ENCODE peak calls at places on chromosomes 2 and 18, in five cellular contexts. C is IMR-90, V is H1, Y is neuronal stem cell, T is trophoblast cell. R is an unnamed sample.

GRCh38 chr2:136291871-136292270 is 173.9 kb upstream of the CXCR4 start:
- DNase-seq in C (no peak), V (no peak), Y (no peak), T (no peak), R (no peak)

GRCh38 chr2:29479566-29479965 is 364.4 kb downstream of the CLIP4 start:
- DNase-seq in C (no peak), V (no peak), Y (no peak), T (no peak), R (no peak)

GRCh38 chr2:25252291-25253152 is 84.1 kb upstream of the POMC start:
- DNase-seq in C (peak), V (peak), Y (peak), T (peak), R (peak)

GRCh38 chr18:459801-460200 is 40.7 kb downstream of the COLEC12 start:
- DNase-seq in C (no peak), V (no peak), Y (no peak), T (no peak), R (no peak)

GRCh38 chr18:70499218-70499691 is 210.4 kb downstream of the SOCS6 start:
- DNase-seq in C (no peak), V (no peak), Y (no peak), T (peak), R (peak)

GRCh38 chr2:158321264-158321663 is 135.3 kb downstream of the CCDC148 start:
- DNase-seq in C (peak), V (no peak), Y (no peak), T (no peak), R (no peak)

GRCh38 chr2:53103661-53104060 is 663.9 kb upstream of the CHAC2 start:
- DNase-seq in C (no peak), V (no peak), Y (no peak), T (no peak), R (no peak)

GRCh38 chr2:73944714-73945113 is 18.0 kb downstream of the DGUOK start:
- DNase-seq in C (no peak), V (no peak), Y (no peak), T (peak), R (no peak)

GRCh38 chr2:73426161-73426560 is 40.5 kb downstream of the ALMS1 start:
- DNase-seq in C (no peak), V (no peak), Y (no peak), T (no peak), R (no peak)

GRCh38 chr2:211439011-211439410 is 882.6 kb downstream of the CPS1 start:
- DNase-seq in C (no peak), V (no peak), Y (no peak), T (no peak), R (no peak)

GRCh38 chr2:46134531-46135229 is 162.5 kb upstream of the EPAS1 start:
- DNase-seq in C (no peak), V (no peak), Y (no peak), T (peak), R (no peak)

GRCh38 chr2:137964066-137964858 is at the start of gene HNMT:
- DNase-seq in C (peak), V (no peak), Y (peak), T (peak), R (peak)

GRCh38 chr2:141710589-141711239 is 420.1 kb downstream of the LRP1B start:
- DNase-seq in C (no peak), V (no peak), Y (no peak), T (no peak), R (no peak)

GRCh38 chr2:37742286-37742685 is 70.8 kb upstream of the CDC42EP3 start:
- DNase-seq in C (peak), V (no peak), Y (no peak), T (no peak), R (no peak)

GRCh38 chr2:105325389-105325963 is 4.1 kb downstream of the TGFBRAP1 start:
- DNase-seq in C (peak), V (no peak), Y (no peak), T (peak), R (no peak)

GRCh38 chr2:17899871-17900270 is 21.4 kb downstream of the KCNS3 start:
- DNase-seq in C (no peak), V (no peak), Y (no peak), T (no peak), R (no peak)

GRCh38 chr18:12774982-12775381 is 72.1 kb downstream of the PSMG2 start:
- DNase-seq in C (no peak), V (no peak), Y (no peak), T (no peak), R (no peak)

GRCh38 chr2:218733615-218734021 is 23.0 kb downstream of the TTLL4 start:
- DNase-seq in C (peak), V (no peak), Y (no peak), T (peak), R (no peak)

GRCh38 chr2:172836386-172837200 is 100.9 kb downstream of the RAPGEF4 start:
- DNase-seq in C (peak), V (no peak), Y (no peak), T (peak), R (no peak)

GRCh38 chr2:238242731-238243495 is 3.1 kb upstream of the HES6 start:
- DNase-seq in C (no peak), V (no peak), Y (no peak), T (no peak), R (no peak)

GRCh38 chr2:221461911-221462310 is 110.2 kb downstream of the EPHA4 start:
- DNase-seq in C (peak), V (no peak), Y (no peak), T (peak), R (no peak)

GRCh38 chr18:57806891-57807280 is 3.8 kb upstream of the ATP8B1 start:
- DNase-seq in C (peak), V (no peak), Y (no peak), T (no peak), R (no peak)

GRCh38 chr2:29382486-29382885 is 267.3 kb downstream of the CLIP4 start:
- DNase-seq in C (no peak), V (no peak), Y (no peak), T (no peak), R (no peak)

GRCh38 chr2:233436691-233437438 is 82.6 kb downstream of the DGKD start:
- DNase-seq in C (no peak), V (no peak), Y (no peak), T (no peak), R (no peak)

GRCh38 chr2:99488999-99489757 is 639 bp downstream of the REV1 start:
- DNase-seq in C (peak), V (no peak), Y (no peak), T (peak), R (peak)

GRCh38 chr2:7452110-7452851 is 535.1 kb downstream of the RNF144A start:
- DNase-seq in C (no peak), V (no peak), Y (no peak), T (no peak), R (no peak)

GRCh38 chr2:43995733-43996533 is at the start of gene LRPPRC:
- DNase-seq in C (peak), V (peak), Y (peak), T (peak), R (peak)
- H3K14ac ChIP-seq in C (peak), V (no peak), Y (no peak), T (peak), R (peak)

DNA sequence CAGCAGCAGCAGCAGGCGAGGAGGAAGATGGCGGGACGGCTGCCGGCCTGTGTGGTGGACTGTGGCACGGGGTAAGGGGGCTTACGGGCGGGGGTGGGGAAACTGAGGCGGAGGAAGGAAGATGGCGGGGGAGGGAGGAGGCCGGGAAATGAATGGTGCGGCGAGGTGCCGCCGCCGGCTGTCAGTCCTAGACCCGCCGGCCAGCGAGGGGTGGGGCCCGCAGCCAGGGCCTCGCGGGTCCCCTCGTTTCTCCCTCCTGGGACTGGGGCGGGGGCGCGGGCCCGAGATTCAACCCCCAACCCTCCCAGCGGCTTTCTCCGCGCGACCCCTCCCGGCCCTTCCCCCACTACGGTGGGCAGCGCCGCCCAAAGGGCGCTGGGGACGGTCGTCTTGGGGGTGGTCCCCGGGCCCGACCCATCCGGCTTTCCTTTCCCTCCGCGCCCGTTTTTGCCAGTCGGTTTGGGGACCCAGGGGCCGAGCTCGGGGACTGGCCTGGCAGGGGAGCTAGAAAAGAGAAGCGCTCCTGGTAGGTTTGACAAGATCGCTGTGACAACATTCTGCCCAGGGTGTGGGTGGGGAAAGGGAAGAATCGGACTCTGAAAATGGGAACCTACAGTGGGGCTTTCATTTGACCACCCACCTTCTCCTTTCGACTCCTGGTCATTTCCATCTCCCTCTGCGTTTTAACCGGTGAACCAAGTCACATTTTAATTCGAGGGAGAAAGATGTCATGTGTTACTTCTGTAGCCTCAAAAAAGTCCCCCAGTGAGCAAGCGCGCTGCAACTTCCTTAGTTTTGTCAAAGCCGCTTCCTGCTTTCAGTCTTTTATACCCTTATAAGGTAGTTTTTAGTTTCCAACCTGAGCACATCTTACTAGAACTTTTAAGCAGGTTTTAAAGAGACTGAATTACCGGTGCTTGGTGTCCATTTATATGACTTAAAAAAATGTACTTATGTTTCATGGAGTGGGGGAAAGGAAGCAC is 655 bp downstream of the ACTR3 start:
- DNase-seq in C (peak), V (no peak), Y (peak), T (peak), R (peak)
- H3K14ac ChIP-seq in C (peak), V (no peak), Y (peak), T (peak), R (peak)

GRCh38 chr2:66446924-66447323 is 12.0 kb downstream of the MEIS1 start:
- DNase-seq in C (no peak), V (no peak), Y (no peak), T (no peak), R (no peak)

GRCh38 chr2:66445076-66445724 is 10.3 kb downstream of the MEIS1 start:
- DNase-seq in C (no peak), V (no peak), Y (no peak), T (no peak), R (peak)

GRCh38 chr2:66445781-66446177 is 10.9 kb downstream of the MEIS1 start:
- DNase-seq in C (no peak), V (no peak), Y (no peak), T (no peak), R (peak)

GRCh38 chr2:66447676-66448075 is 12.8 kb downstream of the MEIS1 start:
- DNase-seq in C (no peak), V (no peak), Y (no peak), T (no peak), R (no peak)

GRCh38 chr2:66446178-66446860 is 11.4 kb downstream of the MEIS1 start:
- DNase-seq in C (no peak), V (no peak), Y (no peak), T (no peak), R (peak)
- H3K14ac ChIP-seq in C (peak), V (no peak), Y (peak), T (peak), R (no peak)

GRCh38 chr18:46071615-46071893 is 506 bp downstream of the PSTPIP2 start:
- DNase-seq in C (no peak), V (no peak), Y (no peak), T (no peak), R (no peak)
- H3K14ac ChIP-seq in C (peak), V (no peak), Y (peak), T (peak), R (peak)